ENCODE peak calls at places on chromosomes 5 and 9, in four cellular contexts. J is GM12878, Z is H1, V is SK-N-SH. P is an unnamed sample.

GRCh38 chr9:71692337-71692736 is 76.0 kb downstream of the CEMIP2 start:
- DNase-seq in V (no peak), Z (no peak), J (no peak), P (no peak)

GRCh38 chr9:79701651-79702050 is 129.9 kb downstream of the TLE4 start:
- DNase-seq in V (no peak), Z (no peak), J (no peak), P (peak; percentile 88)

GRCh38 chr9:20760246-20760901 is 76.3 kb downstream of the FOCAD start:
- DNase-seq in J (no peak), Z (no peak), V (no peak), P (no peak)

GRCh38 chr9:6479959-6480358 is 67.0 kb downstream of the UHRF2 start:
- DNase-seq in J (no peak), V (no peak), Z (no peak), P (no peak)

GRCh38 chr9:20604561-20604960 is 17.7 kb downstream of the MLLT3 start:
- DNase-seq in Z (no peak), V (no peak), J (no peak), P (no peak)

GRCh38 chr9:136587944-136588662 is 42.3 kb upstream of the NOTCH1 start:
- DNase-seq in V (peak; percentile 48), J (no peak), Z (peak; percentile 91), P (peak; percentile 61)

GRCh38 chr9:95605826-95606555 is 89.2 kb upstream of the PTCH1 start:
- DNase-seq in V (peak; percentile 49), Z (no peak), J (no peak), P (no peak)

GRCh38 chr9:5326893-5327548 is 12.7 kb downstream of the RLN1 start:
- DNase-seq in V (no peak), Z (peak; percentile 64), J (no peak), P (no peak)

GRCh38 chr9:2967779-2968178 is 123.9 kb upstream of the PUM3 start:
- DNase-seq in Z (no peak), J (no peak), V (no peak), P (no peak)

GRCh38 chr5:19531374-19531952 is 456.5 kb downstream of the CDH18 start:
- DNase-seq in Z (no peak), J (no peak), V (no peak), P (no peak)

GRCh38 chr5:67588389-67588788 is 391.8 kb upstream of the CD180 start:
- DNase-seq in J (no peak), Z (no peak), V (no peak), P (no peak)

GRCh38 chr5:10536931-10537579 is 26.8 kb upstream of the ANKRD33B start:
- DNase-seq in J (no peak), Z (no peak), V (no peak), P (peak; percentile 48)

GRCh38 chr5:32707394-32707997 is 3.6 kb upstream of the NPR3 start:
- DNase-seq in Z (no peak), J (no peak), V (peak; percentile 43), P (no peak)

GRCh38 chr5:139960723-139961383 is 82.2 kb downstream of the NRG2 start:
- DNase-seq in Z (no peak), J (peak; percentile 61), V (no peak), P (no peak)

GRCh38 chr5:67095346-67095871 is 101.2 kb downstream of the CD180 start:
- DNase-seq in V (no peak), Z (no peak), J (no peak), P (no peak)

GRCh38 chr9:113026200-113026599 is 14.2 kb upstream of the ZNF883 start:
- DNase-seq in J (no peak), V (no peak), Z (no peak), P (no peak)

GRCh38 chr9:14585730-14586473 is 107.3 kb downstream of the ZDHHC21 start:
- DNase-seq in J (peak; percentile 81), Z (no peak), V (no peak), P (no peak)

GRCh38 chr9:91036826-91037510 is 235.3 kb downstream of the SYK start:
- DNase-seq in J (no peak), V (peak; percentile 88), Z (peak; percentile 80), P (peak; percentile 84)
- TF ChIP-seq GABPA in J (no peak), V (no peak), Z (no peak), P (no peak)

GRCh38 chr5:53425598-53426516 is 54.6 kb upstream of the FST start:
- DNase-seq in V (peak; percentile 36), J (no peak), Z (peak; percentile 82), P (peak; percentile 39)
- TF ChIP-seq GABPA in V (no peak), J (no peak), Z (no peak), P (no peak)

GRCh38 chr5:149959406-149960236 is 937 bp upstream of the SLC26A2 start:
- DNase-seq in V (peak; percentile 51), J (peak; percentile 43), Z (peak; percentile 52), P (peak; percentile 87)
- TF ChIP-seq GABPA in V (no peak), J (no peak), Z (no peak), P (peak; percentile 21)

DNA sequence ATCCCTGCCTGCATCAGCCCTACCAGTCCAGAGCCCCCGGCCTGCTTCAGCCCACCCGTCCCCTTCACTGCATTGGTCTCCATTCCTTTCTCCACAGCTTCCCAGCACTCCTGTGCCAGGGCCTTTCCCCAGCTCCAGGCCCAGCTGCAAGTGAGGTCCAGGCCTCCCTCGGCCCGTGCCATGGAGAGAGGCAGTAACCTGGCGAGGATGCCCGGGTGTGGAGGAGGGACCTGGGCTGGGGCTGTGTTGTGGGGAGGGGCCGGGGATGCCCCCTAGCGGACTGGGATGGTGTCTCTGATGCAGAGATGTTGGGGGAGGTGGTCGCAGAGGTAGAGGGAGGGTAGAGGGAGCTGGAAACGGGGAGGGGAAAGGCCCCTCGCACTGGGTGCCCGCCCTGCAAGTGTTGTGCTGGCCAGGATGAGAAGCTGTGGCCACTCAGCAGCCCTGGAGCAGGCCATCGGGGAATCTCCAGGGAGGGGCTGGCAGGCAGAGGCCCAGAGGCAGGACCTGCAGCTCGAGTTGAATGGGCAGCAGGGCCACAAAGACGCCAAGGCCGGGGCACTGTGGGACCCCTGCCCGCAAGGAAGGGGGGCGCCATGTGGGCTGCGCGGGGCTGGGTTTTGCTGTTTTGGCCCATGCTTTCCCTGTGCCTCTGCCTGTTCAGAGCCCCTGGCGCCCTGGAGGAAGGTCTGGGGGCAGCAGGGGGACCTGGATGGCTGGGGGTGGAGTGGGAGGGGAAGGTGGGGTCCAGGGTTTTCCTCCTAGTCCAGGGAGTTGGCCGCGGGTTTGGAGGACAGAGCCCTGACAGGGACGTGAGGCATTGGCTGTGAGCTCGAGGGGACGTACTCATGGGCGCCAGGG is 26.0 kb upstream of the NKD2 start:
- DNase-seq in V (peak; percentile 63), J (no peak), Z (peak; percentile 88), P (no peak)
- TF ChIP-seq GABPA in V (no peak), J (no peak), Z (peak; percentile 80), P (no peak)

DNA sequence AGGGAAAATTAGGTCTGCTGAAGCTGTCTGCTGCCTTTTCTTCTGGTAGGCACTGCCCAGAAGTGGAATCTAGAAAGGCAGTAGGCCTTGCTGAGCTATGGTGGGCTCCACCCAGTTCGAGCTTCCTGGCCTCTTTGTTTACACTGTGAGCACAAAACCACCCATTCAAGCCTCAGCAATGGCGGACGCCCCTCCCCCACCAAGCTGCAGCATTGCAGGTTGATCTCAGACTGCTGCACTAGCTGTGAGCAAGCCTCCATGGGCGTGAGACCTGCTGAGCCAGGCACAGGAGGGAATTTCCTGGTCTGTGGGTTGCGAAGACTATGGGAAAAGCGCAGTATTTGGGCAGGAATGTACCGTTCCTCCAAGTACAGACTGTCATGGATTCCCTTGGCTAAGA is 18.5 kb downstream of the AGTPBP1 start:
- DNase-seq in V (no peak), J (no peak), Z (peak; percentile 77), P (no peak)
- TF ChIP-seq GABPA in V (no peak), J (no peak), Z (no peak), P (no peak)

P was measured in HL-60.